ENCODE peak calls at places on chromosomes 11 and 22, in four cellular contexts. Z is NCI-H69, X is HFFc6, U is RCC 7860. V is an unnamed sample.

GRCh38 chr11:72225411-72225951 is 914 bp downstream of the INPPL1 start:
- DNase-seq in Z (peak), X (no peak), U (no peak), V (no peak)

GRCh38 chr11:12540913-12541587 is 133.2 kb upstream of the TEAD1 start:
- DNase-seq in X (peak), U (peak), Z (no peak), V (no peak)

GRCh38 chr11:34594603-34595002 is 26.3 kb upstream of the EHF start:
- DNase-seq in X (no peak), U (no peak), Z (no peak), V (no peak)

GRCh38 chr11:118921929-118922744 is 3.6 kb downstream of the BCL9L start:
- DNase-seq in U (peak), Z (peak), X (peak), V (no peak)

GRCh38 chr22:50545522-50546325 is at the start of gene KLHDC7B:
- DNase-seq in Z (no peak), X (no peak), U (no peak), V (no peak)

GRCh38 chr22:28148816-28149465 is 229.9 kb upstream of the PITPNB start:
- DNase-seq in Z (peak), X (no peak), U (no peak), V (no peak)

GRCh38 chr11:12901874-12902481 is 107.1 kb upstream of the RASSF10 start:
- DNase-seq in U (peak), X (peak), Z (no peak), V (no peak)

GRCh38 chr11:77071671-77072605 is 5.2 kb downstream of the CAPN5 start:
- DNase-seq in Z (no peak), X (peak), U (peak), V (no peak)

GRCh38 chr11:123363556-123363955 is 66.5 kb upstream of the GRAMD1B start:
- DNase-seq in U (no peak), Z (no peak), X (no peak), V (no peak)

GRCh38 chr22:17137226-17137625 is 16.1 kb upstream of the TMEM121B start:
- DNase-seq in Z (no peak), X (no peak), U (no peak), V (no peak)

GRCh38 chr11:47202569-47202968 is 12.2 kb upstream of the DDB2 start:
- DNase-seq in U (no peak), X (no peak), Z (no peak), V (no peak)

GRCh38 chr11:76279038-76279437 is 72.7 kb upstream of the WNT11 start:
- DNase-seq in Z (no peak), U (no peak), X (no peak), V (no peak)

GRCh38 chr11:83166193-83166866 is 9.4 kb downstream of the PCF11 start:
- DNase-seq in U (no peak), X (no peak), Z (no peak), V (no peak)

GRCh38 chr11:102974552-102975280 is 19.2 kb upstream of the MMP13 start:
- DNase-seq in X (peak), Z (no peak), U (peak), V (no peak)

GRCh38 chr22:42317691-42318547 is 47.5 kb upstream of the TCF20 start:
- DNase-seq in U (no peak), X (no peak), Z (peak), V (no peak)

GRCh38 chr22:44881624-44882023 is 128.2 kb downstream of the PHF21B start:
- DNase-seq in Z (no peak), U (no peak), X (no peak), V (no peak)

GRCh38 chr11:12232819-12233601 is 122.6 kb downstream of the MICAL2 start:
- DNase-seq in Z (no peak), X (peak), U (peak), V (no peak)

GRCh38 chr22:44753189-44754042 is 1.0 kb downstream of the ARHGAP8 start:
- DNase-seq in X (peak), U (no peak), Z (peak), V (no peak)

GRCh38 chr11:70471254-70471653 is 72.9 kb downstream of the CTTN start:
- DNase-seq in X (peak), U (no peak), Z (peak), V (peak)

GRCh38 chr11:19431059-19431398 is 190.3 kb upstream of the E2F8 start:
- DNase-seq in U (no peak), Z (no peak), X (no peak), V (no peak)

GRCh38 chr22:49243965-49244364 is 583.7 kb downstream of the BRD1 start:
- DNase-seq in U (no peak), X (no peak), Z (no peak), V (no peak)

GRCh38 chr11:16297332-16297731 is 59.0 kb downstream of the SOX6 start:
- DNase-seq in X (no peak), U (no peak), Z (peak), V (no peak)